ENCODE peak calls at places on chromosome 7, in eight cellular contexts. One of them, this sample, is unnamed.

GRCh38 chr7:46494026-46494425 is 573.0 kb upstream of the IGFBP3 start:
- DNase-seq in left ventricle myocardium inferior: no peak
- DNase-seq in osteocyte: no peak
- DNase-seq in T-helper 2 cell: no peak
- DNase-seq in naive thymus-derived CD4-positive, alpha-beta T cell: no peak
- DNase-seq in GM12865: no peak
- DNase-seq in substantia nigra: no peak
- DNase-seq in mesothelial cell of epicardium: no peak
- DNase-seq in this sample: no peak

GRCh38 chr7:44978511-44979366 is at the start of gene MYO1G:
- DNase-seq in left ventricle myocardium inferior: peak
- DNase-seq in osteocyte: no peak
- DNase-seq in T-helper 2 cell: peak
- DNase-seq in naive thymus-derived CD4-positive, alpha-beta T cell: peak
- DNase-seq in GM12865: peak
- DNase-seq in substantia nigra: no peak
- DNase-seq in mesothelial cell of epicardium: no peak
- DNase-seq in this sample: peak

GRCh38 chr7:41029072-41029492 is 673.8 kb downstream of the INHBA start:
- DNase-seq in left ventricle myocardium inferior: no peak
- DNase-seq in osteocyte: no peak
- DNase-seq in T-helper 2 cell: no peak
- DNase-seq in naive thymus-derived CD4-positive, alpha-beta T cell: no peak
- DNase-seq in GM12865: no peak
- DNase-seq in substantia nigra: no peak
- DNase-seq in mesothelial cell of epicardium: no peak
- DNase-seq in this sample: no peak

GRCh38 chr7:5143106-5143505 is 46.9 kb upstream of the WIPI2 start:
- DNase-seq in left ventricle myocardium inferior: no peak
- DNase-seq in osteocyte: no peak
- DNase-seq in T-helper 2 cell: peak
- DNase-seq in naive thymus-derived CD4-positive, alpha-beta T cell: no peak
- DNase-seq in GM12865: no peak
- DNase-seq in substantia nigra: no peak
- DNase-seq in mesothelial cell of epicardium: no peak
- DNase-seq in this sample: peak

GRCh38 chr7:131011437-131011752 is 277.4 kb upstream of the KLF14 start:
- DNase-seq in left ventricle myocardium inferior: no peak
- DNase-seq in osteocyte: no peak
- DNase-seq in T-helper 2 cell: no peak
- DNase-seq in naive thymus-derived CD4-positive, alpha-beta T cell: no peak
- DNase-seq in GM12865: peak
- DNase-seq in substantia nigra: peak
- DNase-seq in mesothelial cell of epicardium: no peak
- DNase-seq in this sample: no peak

GRCh38 chr7:116582164-116582732 is 57.4 kb downstream of the CAV1 start:
- DNase-seq in left ventricle myocardium inferior: no peak
- DNase-seq in osteocyte: no peak
- DNase-seq in T-helper 2 cell: no peak
- DNase-seq in naive thymus-derived CD4-positive, alpha-beta T cell: no peak
- DNase-seq in GM12865: no peak
- DNase-seq in substantia nigra: no peak
- DNase-seq in mesothelial cell of epicardium: no peak
- DNase-seq in this sample: no peak

GRCh38 chr7:106652909-106653308 is 8.0 kb downstream of the CCDC71L start:
- DNase-seq in left ventricle myocardium inferior: no peak
- DNase-seq in osteocyte: no peak
- DNase-seq in T-helper 2 cell: no peak
- DNase-seq in naive thymus-derived CD4-positive, alpha-beta T cell: no peak
- DNase-seq in GM12865: no peak
- DNase-seq in substantia nigra: no peak
- DNase-seq in mesothelial cell of epicardium: no peak
- DNase-seq in this sample: no peak

GRCh38 chr7:155166673-155167370 is 96.7 kb downstream of the HTR5A start:
- DNase-seq in left ventricle myocardium inferior: no peak
- DNase-seq in osteocyte: peak
- DNase-seq in T-helper 2 cell: no peak
- DNase-seq in naive thymus-derived CD4-positive, alpha-beta T cell: no peak
- DNase-seq in GM12865: peak
- DNase-seq in substantia nigra: no peak
- DNase-seq in mesothelial cell of epicardium: no peak
- DNase-seq in this sample: no peak

GRCh38 chr7:70779321-70779720 is 352.6 kb upstream of the GALNT17 start:
- DNase-seq in left ventricle myocardium inferior: no peak
- DNase-seq in osteocyte: no peak
- DNase-seq in T-helper 2 cell: no peak
- DNase-seq in naive thymus-derived CD4-positive, alpha-beta T cell: no peak
- DNase-seq in GM12865: peak
- DNase-seq in substantia nigra: no peak
- DNase-seq in mesothelial cell of epicardium: no peak
- DNase-seq in this sample: peak

GRCh38 chr7:44284881-44285541 is 40.4 kb downstream of the CAMK2B start:
- DNase-seq in left ventricle myocardium inferior: peak
- DNase-seq in osteocyte: peak
- DNase-seq in T-helper 2 cell: peak
- DNase-seq in naive thymus-derived CD4-positive, alpha-beta T cell: no peak
- DNase-seq in GM12865: no peak
- DNase-seq in substantia nigra: no peak
- DNase-seq in mesothelial cell of epicardium: peak
- DNase-seq in this sample: no peak

GRCh38 chr7:151051108-151051507 is 2.8 kb downstream of the ASIC3 start:
- DNase-seq in left ventricle myocardium inferior: peak
- DNase-seq in osteocyte: peak
- DNase-seq in T-helper 2 cell: peak
- DNase-seq in naive thymus-derived CD4-positive, alpha-beta T cell: peak
- DNase-seq in GM12865: peak
- DNase-seq in substantia nigra: no peak
- DNase-seq in mesothelial cell of epicardium: peak
- DNase-seq in this sample: peak

GRCh38 chr7:43362652-43363428 is 220.1 kb upstream of the STK17A start:
- DNase-seq in left ventricle myocardium inferior: no peak
- DNase-seq in osteocyte: no peak
- DNase-seq in T-helper 2 cell: no peak
- DNase-seq in naive thymus-derived CD4-positive, alpha-beta T cell: no peak
- DNase-seq in GM12865: peak
- DNase-seq in substantia nigra: peak
- DNase-seq in mesothelial cell of epicardium: peak
- DNase-seq in this sample: no peak

GRCh38 chr7:157612664-157613561 is 276.1 kb downstream of the DNAJB6 start:
- DNase-seq in left ventricle myocardium inferior: peak
- DNase-seq in osteocyte: no peak
- DNase-seq in T-helper 2 cell: peak
- DNase-seq in naive thymus-derived CD4-positive, alpha-beta T cell: peak
- DNase-seq in GM12865: no peak
- DNase-seq in substantia nigra: no peak
- DNase-seq in mesothelial cell of epicardium: no peak
- DNase-seq in this sample: peak

GRCh38 chr7:192701-193536 is 548 bp downstream of the FAM20C start:
- DNase-seq in left ventricle myocardium inferior: no peak
- DNase-seq in osteocyte: no peak
- DNase-seq in T-helper 2 cell: no peak
- DNase-seq in naive thymus-derived CD4-positive, alpha-beta T cell: no peak
- DNase-seq in GM12865: no peak
- DNase-seq in substantia nigra: no peak
- DNase-seq in mesothelial cell of epicardium: no peak
- DNase-seq in this sample: no peak

GRCh38 chr7:129872054-129872453 is 80.7 kb downstream of the UBE2H start:
- DNase-seq in left ventricle myocardium inferior: no peak
- DNase-seq in osteocyte: no peak
- DNase-seq in T-helper 2 cell: no peak
- DNase-seq in naive thymus-derived CD4-positive, alpha-beta T cell: no peak
- DNase-seq in GM12865: no peak
- DNase-seq in substantia nigra: no peak
- DNase-seq in mesothelial cell of epicardium: no peak
- DNase-seq in this sample: no peak

GRCh38 chr7:99137418-99138180 is 6.3 kb downstream of the SMURF1 start:
- DNase-seq in left ventricle myocardium inferior: no peak
- DNase-seq in osteocyte: peak
- DNase-seq in T-helper 2 cell: no peak
- DNase-seq in naive thymus-derived CD4-positive, alpha-beta T cell: no peak
- DNase-seq in GM12865: no peak
- DNase-seq in substantia nigra: no peak
- DNase-seq in mesothelial cell of epicardium: no peak
- DNase-seq in this sample: no peak

GRCh38 chr7:99831595-99831994 is 3.8 kb downstream of the CYP3A43 start:
- DNase-seq in left ventricle myocardium inferior: no peak
- DNase-seq in osteocyte: no peak
- DNase-seq in T-helper 2 cell: no peak
- DNase-seq in naive thymus-derived CD4-positive, alpha-beta T cell: no peak
- DNase-seq in GM12865: no peak
- DNase-seq in substantia nigra: no peak
- DNase-seq in mesothelial cell of epicardium: no peak
- DNase-seq in this sample: no peak

GRCh38 chr7:74302745-74303221 is 13.6 kb downstream of the CLIP2 start:
- DNase-seq in left ventricle myocardium inferior: no peak
- DNase-seq in osteocyte: no peak
- DNase-seq in T-helper 2 cell: no peak
- DNase-seq in naive thymus-derived CD4-positive, alpha-beta T cell: no peak
- DNase-seq in GM12865: no peak
- DNase-seq in substantia nigra: no peak
- DNase-seq in mesothelial cell of epicardium: no peak
- DNase-seq in this sample: no peak